ENCODE peak calls at places on chromosomes 1 and 21, in eight cellular contexts. X is thyroid gland, Z is body of pancreas, V is GM23338, G is caudate nucleus, F is heart left ventricle, M is transverse colon, Q is fibroblast of lung. D is an unnamed sample.

GRCh38 chr1:25017436-25018109 is 87.5 kb upstream of the RUNX3 start:
- DNase-seq in Q (no peak), G (no peak), X (no peak), V (peak), M (no peak), F (no peak), Z (no peak), D (no peak)

GRCh38 chr21:34073749-34074282 is 438 bp downstream of the MRPS6 start:
- DNase-seq in Z (peak), F (peak), Q (no peak), M (peak), G (no peak), V (peak), X (peak), D (peak)

GRCh38 chr21:40681164-40681859 is 165.6 kb downstream of the DSCAM start:
- DNase-seq in Q (no peak), V (no peak), F (no peak), Z (peak), M (no peak), G (peak), X (no peak), D (no peak)

GRCh38 chr1:152112101-152112884 is 3.0 kb downstream of the TCHH start:
- DNase-seq in V (peak), G (peak), X (no peak), Z (peak), M (no peak), F (no peak), Q (peak), D (peak)

GRCh38 chr1:196355206-196355786 is 252.9 kb downstream of the KCNT2 start:
- DNase-seq in X (peak), Q (peak), Z (no peak), M (no peak), F (no peak), G (no peak), V (peak), D (no peak)

GRCh38 chr21:16378570-16378969 is 648.8 kb downstream of the USP25 start:
- DNase-seq in G (no peak), V (no peak), Z (no peak), F (no peak), X (no peak), M (no peak), Q (no peak), D (no peak)

GRCh38 chr1:176119549-176119948 is 87.5 kb downstream of the COP1 start:
- DNase-seq in X (no peak), M (no peak), Z (no peak), F (no peak), G (no peak), Q (peak), V (peak), D (no peak)

GRCh38 chr1:172671591-172671990 is 12.7 kb downstream of the FASLG start:
- DNase-seq in Z (no peak), F (no peak), Q (no peak), V (no peak), X (no peak), M (no peak), G (no peak), D (no peak)

GRCh38 chr1:220879090-220879508 is at the start of gene HLX:
- DNase-seq in Z (peak), X (peak), G (peak), M (peak), Q (peak), V (peak), F (peak), D (peak)

GRCh38 chr1:91697322-91698260 is 188.4 kb downstream of the TGFBR3 start:
- DNase-seq in Z (no peak), M (no peak), F (no peak), X (no peak), G (no peak), Q (peak), V (no peak), D (no peak)

GRCh38 chr21:17466166-17466565 is 46.7 kb upstream of the CXADR start:
- DNase-seq in F (no peak), Z (no peak), G (no peak), V (no peak), M (peak), X (no peak), Q (peak), D (no peak)

GRCh38 chr1:240965581-240966091 is 353.7 kb upstream of the GREM2 start:
- DNase-seq in Z (no peak), M (no peak), F (no peak), Q (no peak), V (no peak), X (no peak), G (peak), D (no peak)

GRCh38 chr1:3168678-3169077 is 99.7 kb downstream of the PRDM16 start:
- DNase-seq in G (no peak), M (no peak), X (peak), Q (no peak), Z (peak), F (no peak), V (no peak), D (no peak)

GRCh38 chr1:220808501-220809186 is 21.9 kb downstream of the MTARC1 start:
- DNase-seq in Q (no peak), Z (no peak), X (no peak), G (no peak), V (no peak), F (no peak), M (no peak), D (no peak)

GRCh38 chr1:167644551-167644950 is 14.5 kb downstream of the RCSD1 start:
- DNase-seq in V (no peak), M (no peak), Q (no peak), Z (no peak), G (no peak), F (no peak), X (no peak), D (no peak)

GRCh38 chr1:119968068-119968492 is 71.8 kb upstream of the ADAM30 start:
- DNase-seq in Z (peak), G (no peak), X (peak), F (peak), V (peak), Q (peak), M (peak), D (peak)

GRCh38 chr1:167629681-167630567 is at the start of gene RCSD1:
- DNase-seq in V (peak), F (peak), X (peak), G (no peak), M (peak), Q (peak), Z (peak), D (peak)

GRCh38 chr1:198245379-198245778 is 88.6 kb downstream of the NEK7 start:
- DNase-seq in M (no peak), X (no peak), Z (peak), Q (no peak), V (no peak), F (no peak), G (no peak), D (no peak)

GRCh38 chr1:89725016-89725380 is 92.1 kb downstream of the LRRC8C start:
- DNase-seq in F (peak), M (peak), G (no peak), Q (peak), V (no peak), X (no peak), Z (peak), D (no peak)

DNA sequence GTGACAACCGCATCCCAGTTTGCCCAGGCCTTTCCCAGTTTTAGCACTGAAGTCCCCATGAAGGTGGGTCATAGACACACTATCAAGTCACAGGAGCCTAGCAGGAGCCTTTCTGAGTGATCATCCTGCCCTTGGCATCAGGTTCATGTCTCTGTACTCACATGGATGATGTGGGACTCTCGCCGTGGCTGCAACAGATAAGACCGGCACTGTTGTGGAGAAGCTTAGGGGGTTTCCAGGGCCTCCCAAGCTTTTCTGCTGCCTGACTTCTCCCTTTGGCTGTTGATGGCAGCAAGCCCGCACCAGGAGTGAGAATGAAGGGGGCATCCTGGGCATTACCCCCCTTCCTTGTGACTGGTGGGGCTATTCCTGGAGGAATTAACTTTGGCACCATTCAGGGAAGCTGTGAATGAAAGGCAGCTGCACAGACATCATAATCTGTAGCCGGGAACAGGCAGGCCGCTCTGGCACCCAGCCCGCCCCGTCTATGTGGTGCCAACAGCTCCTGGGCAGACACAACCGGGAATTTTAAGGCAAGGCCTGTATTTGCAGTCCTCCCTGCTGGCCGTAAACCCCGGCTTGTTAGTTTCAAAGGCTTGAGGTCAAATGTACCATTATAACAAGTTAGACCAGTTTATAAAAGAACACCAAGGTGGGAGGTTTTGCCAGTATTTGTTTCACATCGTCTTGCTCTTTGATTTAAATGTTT is 148.7 kb downstream of the HUNK start:
- DNase-seq in M (peak), Q (no peak), F (peak), Z (peak), G (peak), X (peak), V (no peak), D (peak)
- H3K27ac ChIP-seq in M (no peak), Q (no peak), F (no peak), Z (peak), G (no peak), X (no peak), V (no peak), D (no peak)

GRCh38 chr1:10107985-10108663 is 75.4 kb downstream of the UBE4B start:
- DNase-seq in G (peak), Z (no peak), V (no peak), Q (peak), M (no peak), X (no peak), F (no peak), D (no peak)
- H3K27ac ChIP-seq in G (peak), Z (no peak), V (peak), Q (peak), M (peak), X (peak), F (peak), D (no peak)

GRCh38 chr1:165629848-165630628 is 996 bp upstream of the MGST3 start:
- DNase-seq in Z (no peak), Q (no peak), X (no peak), V (peak), G (no peak), M (no peak), F (no peak), D (no peak)
- H3K27ac ChIP-seq in Z (peak), Q (peak), X (peak), V (peak), G (peak), M (peak), F (peak), D (peak)

GRCh38 chr1:4447778-4448360 is 206.5 kb upstream of the AJAP1 start:
- DNase-seq in Z (no peak), V (no peak), Q (no peak), M (no peak), F (no peak), X (no peak), G (no peak), D (no peak)
- H3K27ac ChIP-seq in Z (no peak), V (no peak), Q (no peak), M (no peak), F (no peak), X (no peak), G (no peak), D (no peak)

GRCh38 chr1:206699626-206700025 is 14.9 kb downstream of the MAPKAPK2 start:
- DNase-seq in Q (peak), V (no peak), Z (no peak), G (no peak), X (no peak), M (no peak), F (no peak), D (peak)
- H3K27ac ChIP-seq in Q (peak), V (no peak), Z (no peak), G (no peak), X (peak), M (peak), F (peak), D (no peak)

GRCh38 chr1:39563669-39564068 is 12.9 kb downstream of the PABPC4 start:
- DNase-seq in X (no peak), V (no peak), F (no peak), M (no peak), G (no peak), Q (no peak), Z (no peak), D (no peak)

GRCh38 chr1:39564340-39564739 is 12.2 kb downstream of the PABPC4 start:
- DNase-seq in F (no peak), X (peak), Q (no peak), V (no peak), Z (peak), G (no peak), M (no peak), D (no peak)

GRCh38 chr1:39566441-39567137 is 10.0 kb downstream of the PABPC4 start:
- DNase-seq in X (no peak), M (peak), Q (no peak), V (no peak), G (no peak), Z (peak), F (no peak), D (no peak)

GRCh38 chr1:39562886-39563285 is 13.7 kb downstream of the PABPC4 start:
- DNase-seq in Z (no peak), Q (no peak), F (no peak), X (no peak), G (no peak), V (no peak), M (no peak), D (no peak)

DNA sequence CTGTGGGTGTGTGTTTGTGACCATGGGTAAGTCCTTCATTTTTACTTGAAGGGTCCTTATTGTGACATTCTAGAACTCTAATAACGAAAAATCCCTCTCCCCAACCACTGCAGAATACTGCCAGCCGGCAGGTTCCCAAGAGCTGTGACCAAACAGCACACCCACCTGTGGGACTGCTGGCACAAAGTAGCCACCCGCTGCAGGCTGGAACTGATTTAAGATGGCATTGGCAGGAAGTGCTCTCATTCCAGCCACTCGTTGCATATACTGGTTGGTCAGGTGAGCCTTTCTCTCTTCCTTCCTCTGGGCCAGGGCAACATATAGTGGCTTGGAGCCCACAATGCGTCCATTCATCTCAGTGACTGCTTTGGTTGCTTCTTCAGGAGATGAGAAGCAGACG is 11.6 kb downstream of the PABPC4 start:
- DNase-seq in V (no peak), X (peak), Q (no peak), M (no peak), F (no peak), Z (peak), G (no peak), D (no peak)
- H3K27ac ChIP-seq in V (no peak), X (peak), Q (no peak), M (no peak), F (no peak), Z (no peak), G (no peak), D (no peak)

DNA sequence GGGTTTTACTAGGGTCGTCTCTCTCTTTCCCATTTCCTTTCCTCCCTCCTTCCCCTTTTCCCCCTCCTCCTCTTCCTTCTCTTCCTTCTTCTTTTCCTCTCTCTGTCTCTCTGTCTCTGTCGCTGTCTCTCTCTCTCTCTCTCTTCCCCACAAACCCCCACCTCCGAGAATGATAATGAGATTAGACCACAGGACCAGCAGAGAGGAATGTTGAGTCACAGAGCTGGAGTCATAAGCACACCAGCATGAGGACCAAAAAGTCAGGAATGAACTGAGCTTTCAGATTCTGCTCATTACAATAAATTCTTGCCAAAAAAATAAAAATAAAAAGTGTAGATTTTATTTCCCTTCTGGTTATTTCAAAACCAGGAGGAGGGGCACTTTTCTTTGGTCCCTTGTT is 377.4 kb downstream of the LTN1 start:
- DNase-seq in V (no peak), G (no peak), Z (no peak), M (no peak), Q (peak), F (no peak), X (no peak), D (no peak)
- H3K27ac ChIP-seq in V (no peak), G (no peak), Z (no peak), M (no peak), Q (no peak), F (no peak), X (no peak), D (no peak)

GRCh38 chr1:98794196-98794886 is 132.8 kb downstream of the SNX7 start:
- DNase-seq in F (peak), Z (peak), M (peak), V (peak), X (peak), G (peak), Q (peak), D (peak)
- H3K27ac ChIP-seq in F (no peak), Z (no peak), M (no peak), V (no peak), X (no peak), G (no peak), Q (no peak), D (no peak)